ENCODE peak calls at places on chromosomes 6 and 20, in seven cellular contexts. One of them, this sample, is unnamed.

GRCh38 chr20:33846291-33846916 is 35.3 kb downstream of the CHMP4B start:
- DNase-seq in mesenchymal stem cell: peak; percentile 59
- DNase-seq in IMR-90: peak; percentile 29
- DNase-seq in neuronal stem cell: no peak
- DNase-seq in mesendoderm: no peak
- DNase-seq in trophoblast cell: no peak
- DNase-seq in H1: no peak
- DNase-seq in this sample: no peak

GRCh38 chr20:42524058-42524457 is 665.6 kb downstream of the PTPRT start:
- DNase-seq in mesenchymal stem cell: no peak
- DNase-seq in IMR-90: no peak
- DNase-seq in neuronal stem cell: no peak
- DNase-seq in mesendoderm: no peak
- DNase-seq in trophoblast cell: no peak
- DNase-seq in H1: no peak
- DNase-seq in this sample: no peak

GRCh38 chr6:138896104-138896756 is 91.8 kb downstream of the REPS1 start:
- DNase-seq in mesenchymal stem cell: no peak
- DNase-seq in IMR-90: no peak
- DNase-seq in neuronal stem cell: no peak
- DNase-seq in mesendoderm: no peak
- DNase-seq in trophoblast cell: no peak
- DNase-seq in H1: no peak
- DNase-seq in this sample: no peak

GRCh38 chr20:51563597-51564332 is 21.2 kb upstream of the NFATC2 start:
- DNase-seq in mesenchymal stem cell: peak; percentile 98
- DNase-seq in IMR-90: peak; percentile 86
- DNase-seq in neuronal stem cell: no peak
- DNase-seq in mesendoderm: peak; percentile 83
- DNase-seq in trophoblast cell: peak; percentile 56
- DNase-seq in H1: peak; percentile 60
- DNase-seq in this sample: peak; percentile 79

GRCh38 chr6:129857838-129858237 is 3.3 kb downstream of the TMEM244 start:
- DNase-seq in mesenchymal stem cell: no peak
- DNase-seq in IMR-90: no peak
- DNase-seq in neuronal stem cell: no peak
- DNase-seq in mesendoderm: no peak
- DNase-seq in trophoblast cell: no peak
- DNase-seq in H1: no peak
- DNase-seq in this sample: no peak

GRCh38 chr20:31666258-31667042 is 28.7 kb downstream of the COX4I2 start:
- DNase-seq in mesenchymal stem cell: no peak
- DNase-seq in IMR-90: no peak
- DNase-seq in neuronal stem cell: no peak
- DNase-seq in mesendoderm: peak; percentile 25
- DNase-seq in trophoblast cell: peak; percentile 32
- DNase-seq in H1: no peak
- DNase-seq in this sample: no peak

GRCh38 chr6:2684059-2684749 is 66.5 kb downstream of the MYLK4 start:
- DNase-seq in mesenchymal stem cell: no peak
- DNase-seq in IMR-90: peak; percentile 20
- DNase-seq in neuronal stem cell: no peak
- DNase-seq in mesendoderm: no peak
- DNase-seq in trophoblast cell: no peak
- DNase-seq in H1: no peak
- DNase-seq in this sample: no peak

GRCh38 chr6:88166901-88167624 is 916 bp upstream of the CNR1 start:
- DNase-seq in mesenchymal stem cell: no peak
- DNase-seq in IMR-90: no peak
- DNase-seq in neuronal stem cell: peak; percentile 21
- DNase-seq in mesendoderm: peak; percentile 21
- DNase-seq in trophoblast cell: no peak
- DNase-seq in H1: peak; percentile 61
- DNase-seq in this sample: peak; percentile 45

GRCh38 chr20:42656130-42656529 is 533.6 kb downstream of the PTPRT start:
- DNase-seq in mesenchymal stem cell: no peak
- DNase-seq in IMR-90: no peak
- DNase-seq in neuronal stem cell: no peak
- DNase-seq in mesendoderm: peak; percentile 62
- DNase-seq in trophoblast cell: no peak
- DNase-seq in H1: no peak
- DNase-seq in this sample: no peak

GRCh38 chr6:1821188-1822183 is 211.8 kb downstream of the FOXC1 start:
- DNase-seq in mesenchymal stem cell: no peak
- DNase-seq in IMR-90: peak; percentile 31
- DNase-seq in neuronal stem cell: no peak
- DNase-seq in mesendoderm: no peak
- DNase-seq in trophoblast cell: peak; percentile 4
- DNase-seq in H1: no peak
- DNase-seq in this sample: no peak

GRCh38 chr6:107337342-107337741 is 122.0 kb downstream of the PDSS2 start:
- DNase-seq in mesenchymal stem cell: no peak
- DNase-seq in IMR-90: no peak
- DNase-seq in neuronal stem cell: no peak
- DNase-seq in mesendoderm: no peak
- DNase-seq in trophoblast cell: no peak
- DNase-seq in H1: no peak
- DNase-seq in this sample: no peak

GRCh38 chr6:26383624-26384417 is 913 bp downstream of the BTN2A2 start:
- DNase-seq in mesenchymal stem cell: peak; percentile 76
- DNase-seq in IMR-90: peak; percentile 72
- DNase-seq in neuronal stem cell: no peak
- DNase-seq in mesendoderm: peak; percentile 63
- DNase-seq in trophoblast cell: no peak
- DNase-seq in H1: peak; percentile 57
- DNase-seq in this sample: peak; percentile 51

GRCh38 chr6:2863901-2864300 is 22.2 kb upstream of the SERPINB1 start:
- DNase-seq in mesenchymal stem cell: no peak
- DNase-seq in IMR-90: no peak
- DNase-seq in neuronal stem cell: no peak
- DNase-seq in mesendoderm: no peak
- DNase-seq in trophoblast cell: peak; percentile 98
- DNase-seq in H1: no peak
- DNase-seq in this sample: no peak

GRCh38 chr6:31125162-31125561 is 4.9 kb upstream of the CDSN start:
- DNase-seq in mesenchymal stem cell: no peak
- DNase-seq in IMR-90: peak; percentile 14
- DNase-seq in neuronal stem cell: no peak
- DNase-seq in mesendoderm: no peak
- DNase-seq in trophoblast cell: no peak
- DNase-seq in H1: no peak
- DNase-seq in this sample: no peak

GRCh38 chr6:41538556-41539182 is 7.5 kb upstream of the FOXP4 start:
- DNase-seq in mesenchymal stem cell: peak; percentile 57
- DNase-seq in IMR-90: peak; percentile 13
- DNase-seq in neuronal stem cell: no peak
- DNase-seq in mesendoderm: no peak
- DNase-seq in trophoblast cell: peak; percentile 18
- DNase-seq in H1: no peak
- DNase-seq in this sample: no peak

GRCh38 chr6:169188051-169188863 is 65.4 kb downstream of the THBS2 start:
- DNase-seq in mesenchymal stem cell: peak; percentile 42
- DNase-seq in IMR-90: peak; percentile 100
- DNase-seq in neuronal stem cell: no peak
- DNase-seq in mesendoderm: peak; percentile 14
- DNase-seq in trophoblast cell: no peak
- DNase-seq in H1: no peak
- DNase-seq in this sample: no peak

GRCh38 chr6:44128020-44128917 is 915 bp downstream of the TMEM63B start:
- DNase-seq in mesenchymal stem cell: peak; percentile 57
- DNase-seq in IMR-90: no peak
- DNase-seq in neuronal stem cell: no peak
- DNase-seq in mesendoderm: peak; percentile 39
- DNase-seq in trophoblast cell: peak; percentile 38
- DNase-seq in H1: peak; percentile 70
- DNase-seq in this sample: peak; percentile 48

GRCh38 chr6:52640170-52640569 is 30.7 kb upstream of the TMEM14A start:
- DNase-seq in mesenchymal stem cell: no peak
- DNase-seq in IMR-90: peak; percentile 87
- DNase-seq in neuronal stem cell: no peak
- DNase-seq in mesendoderm: no peak
- DNase-seq in trophoblast cell: no peak
- DNase-seq in H1: no peak
- DNase-seq in this sample: no peak

GRCh38 chr6:89834884-89835792 is 5.5 kb downstream of the CASP8AP2 start:
- DNase-seq in mesenchymal stem cell: no peak
- DNase-seq in IMR-90: peak; percentile 41
- DNase-seq in neuronal stem cell: no peak
- DNase-seq in mesendoderm: no peak
- DNase-seq in trophoblast cell: peak; percentile 67
- DNase-seq in H1: no peak
- DNase-seq in this sample: no peak

GRCh38 chr20:37742121-37742520 is 48.3 kb downstream of the CTNNBL1 start:
- DNase-seq in mesenchymal stem cell: no peak
- DNase-seq in IMR-90: no peak
- DNase-seq in neuronal stem cell: no peak
- DNase-seq in mesendoderm: no peak
- DNase-seq in trophoblast cell: no peak
- DNase-seq in H1: no peak
- DNase-seq in this sample: no peak

GRCh38 chr6:149354009-149354408 is 36.5 kb downstream of the TAB2 start:
- DNase-seq in mesenchymal stem cell: no peak
- DNase-seq in IMR-90: no peak
- DNase-seq in neuronal stem cell: no peak
- DNase-seq in mesendoderm: no peak
- DNase-seq in trophoblast cell: no peak
- DNase-seq in H1: no peak
- DNase-seq in this sample: no peak

GRCh38 chr20:16587066-16587465 is 13.8 kb upstream of the KIF16B start:
- DNase-seq in mesenchymal stem cell: no peak
- DNase-seq in IMR-90: no peak
- DNase-seq in neuronal stem cell: no peak
- DNase-seq in mesendoderm: no peak
- DNase-seq in trophoblast cell: no peak
- DNase-seq in H1: no peak
- DNase-seq in this sample: no peak

GRCh38 chr20:35190556-35190955 is 18.7 kb downstream of the PROCR start:
- DNase-seq in mesenchymal stem cell: no peak
- DNase-seq in IMR-90: no peak
- DNase-seq in neuronal stem cell: no peak
- DNase-seq in mesendoderm: no peak
- DNase-seq in trophoblast cell: no peak
- DNase-seq in H1: no peak
- DNase-seq in this sample: no peak

GRCh38 chr20:35187584-35188190 is 15.8 kb downstream of the PROCR start:
- DNase-seq in mesenchymal stem cell: peak; percentile 70
- DNase-seq in IMR-90: peak; percentile 59
- DNase-seq in neuronal stem cell: no peak
- DNase-seq in mesendoderm: no peak
- DNase-seq in trophoblast cell: peak; percentile 75
- DNase-seq in H1: no peak
- DNase-seq in this sample: no peak

GRCh38 chr20:35196313-35196712 is 24.4 kb downstream of the PROCR start:
- DNase-seq in mesenchymal stem cell: no peak
- DNase-seq in IMR-90: no peak
- DNase-seq in neuronal stem cell: no peak
- DNase-seq in mesendoderm: no peak
- DNase-seq in trophoblast cell: no peak
- DNase-seq in H1: no peak
- DNase-seq in this sample: no peak

GRCh38 chr20:35191419-35191818 is 19.5 kb downstream of the PROCR start:
- DNase-seq in mesenchymal stem cell: no peak
- DNase-seq in IMR-90: no peak
- DNase-seq in neuronal stem cell: no peak
- DNase-seq in mesendoderm: no peak
- DNase-seq in trophoblast cell: no peak
- DNase-seq in H1: no peak
- DNase-seq in this sample: no peak

GRCh38 chr20:35192071-35192872 is 20.4 kb downstream of the PROCR start:
- DNase-seq in mesenchymal stem cell: peak; percentile 35
- DNase-seq in IMR-90: peak; percentile 41
- DNase-seq in neuronal stem cell: no peak
- DNase-seq in mesendoderm: no peak
- DNase-seq in trophoblast cell: peak; percentile 15
- DNase-seq in H1: no peak
- DNase-seq in this sample: no peak
- H3K18ac ChIP-seq in mesenchymal stem cell: no peak overlapping the region
- H3K18ac ChIP-seq in IMR-90: peak overlapping the region; percentile 43
- H3K18ac ChIP-seq in neuronal stem cell: no peak overlapping the region
- H3K18ac ChIP-seq in mesendoderm: no peak overlapping the region
- H3K18ac ChIP-seq in trophoblast cell: no peak overlapping the region
- H3K18ac ChIP-seq in H1: no peak overlapping the region
- H3K18ac ChIP-seq in this sample: no peak overlapping the region

GRCh38 chr6:109279628-109280027 is 102.6 kb downstream of the CD164 start:
- DNase-seq in mesenchymal stem cell: no peak
- DNase-seq in IMR-90: no peak
- DNase-seq in neuronal stem cell: no peak
- DNase-seq in mesendoderm: no peak
- DNase-seq in trophoblast cell: no peak
- DNase-seq in H1: no peak
- DNase-seq in this sample: no peak
- H3K18ac ChIP-seq in mesenchymal stem cell: no peak overlapping the region
- H3K18ac ChIP-seq in IMR-90: no peak overlapping the region
- H3K18ac ChIP-seq in neuronal stem cell: no peak overlapping the region
- H3K18ac ChIP-seq in mesendoderm: no peak overlapping the region
- H3K18ac ChIP-seq in trophoblast cell: no peak overlapping the region
- H3K18ac ChIP-seq in H1: no peak overlapping the region
- H3K18ac ChIP-seq in this sample: no peak overlapping the region

GRCh38 chr20:59004493-59004762 is 2.6 kb downstream of the CTSZ start:
- DNase-seq in mesenchymal stem cell: no peak
- DNase-seq in IMR-90: no peak
- DNase-seq in neuronal stem cell: no peak
- DNase-seq in mesendoderm: no peak
- DNase-seq in trophoblast cell: peak; percentile 30
- DNase-seq in H1: no peak
- DNase-seq in this sample: no peak
- H3K18ac ChIP-seq in mesenchymal stem cell: no peak overlapping the region
- H3K18ac ChIP-seq in IMR-90: no peak overlapping the region
- H3K18ac ChIP-seq in neuronal stem cell: no peak overlapping the region
- H3K18ac ChIP-seq in mesendoderm: no peak overlapping the region
- H3K18ac ChIP-seq in trophoblast cell: no peak overlapping the region
- H3K18ac ChIP-seq in H1: no peak overlapping the region
- H3K18ac ChIP-seq in this sample: no peak overlapping the region

GRCh38 chr6:131014080-131014776 is 48.8 kb downstream of the EPB41L2 start:
- DNase-seq in mesenchymal stem cell: no peak
- DNase-seq in IMR-90: no peak
- DNase-seq in neuronal stem cell: no peak
- DNase-seq in mesendoderm: no peak
- DNase-seq in trophoblast cell: no peak
- DNase-seq in H1: no peak
- DNase-seq in this sample: no peak

GRCh38 chr6:131015630-131016263 is 47.3 kb downstream of the EPB41L2 start:
- DNase-seq in mesenchymal stem cell: peak; percentile 58
- DNase-seq in IMR-90: peak; percentile 59
- DNase-seq in neuronal stem cell: no peak
- DNase-seq in mesendoderm: no peak
- DNase-seq in trophoblast cell: no peak
- DNase-seq in H1: no peak
- DNase-seq in this sample: no peak

GRCh38 chr6:131013495-131013894 is 49.5 kb downstream of the EPB41L2 start:
- DNase-seq in mesenchymal stem cell: peak; percentile 76
- DNase-seq in IMR-90: peak; percentile 88
- DNase-seq in neuronal stem cell: no peak
- DNase-seq in mesendoderm: no peak
- DNase-seq in trophoblast cell: no peak
- DNase-seq in H1: no peak
- DNase-seq in this sample: no peak

GRCh38 chr6:131015192-131015591 is 47.9 kb downstream of the EPB41L2 start:
- DNase-seq in mesenchymal stem cell: peak; percentile 26
- DNase-seq in IMR-90: no peak
- DNase-seq in neuronal stem cell: no peak
- DNase-seq in mesendoderm: no peak
- DNase-seq in trophoblast cell: no peak
- DNase-seq in H1: no peak
- DNase-seq in this sample: no peak

GRCh38 chr6:131017962-131018361 is 45.1 kb downstream of the EPB41L2 start:
- DNase-seq in mesenchymal stem cell: no peak
- DNase-seq in IMR-90: no peak
- DNase-seq in neuronal stem cell: no peak
- DNase-seq in mesendoderm: no peak
- DNase-seq in trophoblast cell: no peak
- DNase-seq in H1: no peak
- DNase-seq in this sample: no peak
- H3K18ac ChIP-seq in mesenchymal stem cell: no peak overlapping the region
- H3K18ac ChIP-seq in IMR-90: no peak overlapping the region
- H3K18ac ChIP-seq in neuronal stem cell: no peak overlapping the region
- H3K18ac ChIP-seq in mesendoderm: no peak overlapping the region
- H3K18ac ChIP-seq in trophoblast cell: no peak overlapping the region
- H3K18ac ChIP-seq in H1: no peak overlapping the region
- H3K18ac ChIP-seq in this sample: no peak overlapping the region